ENCODE peak calls at places on chromosome 16, in five cellular contexts. C is neural progenitor cell, Y is lung, F is GM23248, M is fibroblast of mammary gland. X is an unnamed sample.

GRCh38 chr16:83037102-83037501 is 410.3 kb downstream of the CDH13 start:
- DNase-seq in C (no peak), Y (no peak), F (no peak), M (no peak), X (no peak)

GRCh38 chr16:88456356-88457292 is 3.5 kb downstream of the ZFPM1 start:
- DNase-seq in C (no peak), Y (no peak), F (no peak), M (no peak), X (no peak)

GRCh38 chr16:30068750-30069574 is 3.4 kb downstream of the ALDOA start:
- DNase-seq in C (peak; percentile 39), Y (no peak), F (peak; percentile 65), M (peak; percentile 48), X (no peak)

GRCh38 chr16:4053663-4054479 is 62.4 kb downstream of the ADCY9 start:
- DNase-seq in C (no peak), Y (peak; percentile 76), F (peak; percentile 93), M (peak; percentile 79), X (no peak)

GRCh38 chr16:12898556-12898955 is 2.8 kb upstream of the SHISA9 start:
- DNase-seq in C (peak; percentile 67), Y (no peak), F (no peak), M (no peak), X (no peak)

GRCh38 chr16:86994651-86995171 is 322.5 kb downstream of the C16orf95 start:
- DNase-seq in C (peak; percentile 50), Y (no peak), F (peak; percentile 92), M (peak; percentile 94), X (no peak)

GRCh38 chr16:17138801-17139200 is 332.0 kb downstream of the XYLT1 start:
- DNase-seq in C (peak; percentile 83), Y (no peak), F (peak; percentile 18), M (peak; percentile 13), X (no peak)

GRCh38 chr16:85087899-85088569 is 24.2 kb downstream of the CIBAR2 start:
- DNase-seq in C (no peak), Y (no peak), F (no peak), M (no peak), X (no peak)

GRCh38 chr16:49748322-49748721 is 107.6 kb downstream of the ZNF423 start:
- DNase-seq in C (no peak), Y (no peak), F (peak; percentile 40), M (peak; percentile 28), X (no peak)

GRCh38 chr16:67672739-67673662 is 6.4 kb downstream of the C16orf86 start:
- DNase-seq in C (peak; percentile 80), Y (peak; percentile 70), F (peak; percentile 87), M (peak; percentile 74), X (no peak)

GRCh38 chr16:30484887-30485286 is 12.3 kb downstream of the ITGAL start:
- DNase-seq in C (no peak), Y (no peak), F (no peak), M (no peak), X (no peak)

GRCh38 chr16:78976212-78976611 is 624.3 kb downstream of the MAF start:
- DNase-seq in C (no peak), Y (no peak), F (no peak), M (no peak), X (no peak)

GRCh38 chr16:84040823-84041391 is 1.7 kb downstream of the SLC38A8 start:
- DNase-seq in C (peak; percentile 39), Y (no peak), F (peak; percentile 80), M (no peak), X (no peak)

GRCh38 chr16:29760567-29761279 is 14.9 kb upstream of the C16orf54 start:
- DNase-seq in C (no peak), Y (peak; percentile 32), F (no peak), M (no peak), X (no peak)

GRCh38 chr16:54932737-54933254 is 2.1 kb downstream of the IRX5 start:
- DNase-seq in C (peak; percentile 70), Y (no peak), F (peak; percentile 59), M (no peak), X (no peak)

GRCh38 chr16:1615761-1616160 is 3.6 kb downstream of the CRAMP1 start:
- DNase-seq in C (no peak), Y (no peak), F (peak; percentile 21), M (no peak), X (no peak)

GRCh38 chr16:64773638-64774037 is 348.2 kb downstream of the CDH11 start:
- DNase-seq in C (no peak), Y (no peak), F (peak; percentile 13), M (no peak), X (no peak)

GRCh38 chr16:77467929-77468328 is 33.1 kb upstream of the ADAMTS18 start:
- DNase-seq in C (no peak), Y (no peak), F (no peak), M (no peak), X (no peak)

GRCh38 chr16:11903906-11904305 is 11.8 kb downstream of the GSPT1 start:
- DNase-seq in C (no peak), Y (no peak), F (no peak), M (no peak), X (no peak)

GRCh38 chr16:75837681-75838080 is 111.4 kb upstream of the CPHXL start:
- DNase-seq in C (no peak), Y (no peak), F (no peak), M (no peak), X (no peak)

DNA sequence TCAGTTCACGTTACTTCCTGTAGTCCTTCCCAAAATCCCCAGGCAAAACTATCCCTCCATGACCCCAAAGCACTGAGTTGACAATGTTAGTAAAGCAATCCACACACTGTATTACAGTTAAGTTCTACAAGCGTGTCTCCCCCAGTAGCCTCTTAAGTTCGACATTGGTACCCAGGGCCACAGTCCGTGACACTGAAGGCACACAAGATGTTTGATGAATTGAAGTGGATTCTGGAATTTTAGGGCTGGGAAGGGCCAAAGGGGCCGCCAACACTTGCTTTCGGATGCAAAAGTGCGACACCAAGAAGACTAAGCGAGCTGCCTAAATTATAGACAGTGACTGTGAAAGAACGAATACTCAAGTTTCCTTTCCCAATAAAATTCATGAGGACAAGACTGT is 1.5 kb downstream of the VPS35 start:
- DNase-seq in C (no peak), Y (no peak), F (peak; percentile 8), M (no peak), X (no peak)
- H3K4me3 ChIP-seq in C (peak overlapping the region; percentile 73), Y (no peak overlapping the region), F (peak overlapping the region; percentile 94), M (peak overlapping the region; percentile 92), X (peak overlapping the region; percentile 84)

DNA sequence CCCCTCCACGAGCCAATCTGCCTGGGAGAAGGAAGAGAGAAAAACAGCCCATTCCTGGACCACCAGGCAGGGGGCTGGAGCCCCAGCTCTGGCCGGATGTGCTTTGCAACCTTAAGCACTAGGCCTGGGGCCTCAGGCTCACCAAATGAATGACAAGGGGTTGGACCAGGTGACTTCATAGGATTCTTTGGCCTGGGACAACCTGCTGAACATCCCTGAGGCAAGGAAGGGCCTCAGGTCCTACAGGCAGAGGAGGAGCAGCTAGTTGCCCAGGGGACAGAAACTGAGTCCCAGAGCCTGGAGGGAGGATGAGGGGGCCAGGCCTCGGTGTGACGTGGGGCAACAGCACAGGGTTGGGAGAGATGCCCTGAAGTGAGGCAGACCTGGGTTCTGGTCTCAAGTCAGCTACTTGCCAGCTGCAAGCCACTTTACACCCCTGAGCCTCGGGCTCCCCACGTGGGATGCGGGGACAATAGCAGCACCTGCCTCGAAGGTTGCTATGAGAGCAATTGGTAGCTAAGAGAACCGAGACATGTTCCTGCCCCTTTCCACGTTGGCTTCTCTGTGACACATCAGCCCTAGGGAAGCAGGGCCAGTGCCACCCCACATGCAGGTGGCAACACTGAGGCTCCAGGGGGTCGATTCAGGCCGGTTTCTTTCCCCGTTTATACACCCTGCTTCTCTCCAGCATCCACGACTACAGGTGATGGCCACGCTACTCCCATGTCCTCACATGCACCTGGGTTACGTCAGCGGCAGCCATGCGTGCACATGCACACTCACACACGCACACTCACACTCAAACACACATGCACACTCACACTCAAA is 42.6 kb downstream of the CFAP20 start:
- DNase-seq in C (no peak), Y (no peak), F (no peak), M (no peak), X (no peak)
- H3K4me3 ChIP-seq in C (no peak overlapping the region), Y (no peak overlapping the region), F (no peak overlapping the region), M (no peak overlapping the region), X (no peak overlapping the region)

GRCh38 chr16:89917773-89918452 is 749 bp upstream of the MC1R start:
- DNase-seq in C (peak; percentile 56), Y (peak; percentile 74), F (peak; percentile 89), M (peak; percentile 96), X (peak; percentile 52)
- H3K4me3 ChIP-seq in C (peak overlapping the region; percentile 49), Y (no peak overlapping the region), F (peak overlapping the region; percentile 66), M (peak overlapping the region; percentile 27), X (peak overlapping the region; percentile 33)

DNA sequence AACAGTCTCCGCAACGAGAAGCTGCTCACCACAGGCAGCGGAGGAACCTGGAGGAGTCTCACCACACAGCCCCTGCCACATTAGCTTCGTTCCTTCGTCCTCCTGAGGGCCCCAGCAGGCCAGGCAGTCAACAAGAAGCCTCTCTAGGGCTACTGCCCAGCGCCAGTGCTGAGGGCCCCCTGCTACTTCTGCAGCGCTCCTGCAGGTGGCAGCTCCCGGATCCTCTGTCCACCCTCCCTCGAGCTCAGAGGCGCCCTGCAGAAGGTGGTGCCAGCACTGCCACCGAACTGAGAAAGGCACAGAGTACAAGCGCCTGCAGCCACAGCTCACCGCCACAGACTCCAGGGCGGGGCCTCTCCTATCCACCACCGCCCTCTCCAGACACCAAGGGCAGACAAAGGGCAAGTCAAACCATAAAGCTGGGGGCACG is 27.3 kb downstream of the KDM8 start:
- DNase-seq in C (no peak), Y (no peak), F (no peak), M (no peak), X (no peak)
- H3K4me3 ChIP-seq in C (no peak overlapping the region), Y (no peak overlapping the region), F (no peak overlapping the region), M (no peak overlapping the region), X (no peak overlapping the region)

GRCh38 chr16:25553711-25554436 is 137.9 kb upstream of the HS3ST4 start:
- DNase-seq in C (peak; percentile 12), Y (no peak), F (peak; percentile 1), M (peak; percentile 4), X (no peak)
- H3K4me3 ChIP-seq in C (no peak overlapping the region), Y (no peak overlapping the region), F (no peak overlapping the region), M (no peak overlapping the region), X (no peak overlapping the region)

DNA sequence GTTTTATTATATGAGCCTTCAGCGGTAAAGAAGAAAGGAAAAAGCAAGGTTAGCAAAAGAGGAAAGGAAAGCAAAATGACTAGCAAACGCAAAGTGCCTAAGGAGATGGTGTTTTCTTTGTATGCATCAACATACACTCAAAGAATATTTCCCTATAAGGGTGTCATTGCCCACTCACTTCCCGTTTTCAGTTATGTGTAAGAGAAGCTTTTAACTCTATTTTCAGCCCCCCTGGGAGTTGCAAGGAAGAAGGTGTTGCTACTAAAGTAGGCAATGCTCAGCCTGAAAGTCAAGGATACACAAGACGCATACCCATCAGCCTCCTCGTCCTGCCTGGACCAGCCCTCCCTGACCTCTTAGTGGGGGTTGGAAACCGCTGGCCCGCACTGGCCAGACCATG is 267.7 kb upstream of the ZFHX3 start:
- DNase-seq in C (no peak), Y (no peak), F (no peak), M (no peak), X (peak; percentile 46)
- H3K4me3 ChIP-seq in C (no peak overlapping the region), Y (no peak overlapping the region), F (no peak overlapping the region), M (no peak overlapping the region), X (no peak overlapping the region)

GRCh38 chr16:31868701-31869167 is 4.9 kb upstream of the ZNF267 start:
- DNase-seq in C (peak; percentile 80), Y (peak; percentile 80), F (peak; percentile 81), M (peak; percentile 70), X (no peak)
- H3K4me3 ChIP-seq in C (no peak overlapping the region), Y (no peak overlapping the region), F (peak overlapping the region; percentile 48), M (no peak overlapping the region), X (peak overlapping the region; percentile 23)